ENCODE peak calls at places on chromosomes 16 and 17, in four cellular contexts. V is CD8-positive, alpha-beta T cell; N is heart left ventricle; G is uterus. W is an unnamed sample. For H3K4me1, the result is how much of the 10 kb centered on the place peaks cover.

GRCh38 chr17:21390294-21390693 is 14.1 kb downstream of the KCNJ12 start:
- DNase-seq in V (no peak), N (no peak), G (no peak), W (no peak)

GRCh38 chr16:85514601-85515318 is 98.4 kb upstream of the GSE1 start:
- DNase-seq in V (no peak), N (peak), G (peak), W (peak)

GRCh38 chr16:55759983-55760664 is 72.8 kb downstream of the CES1 start:
- DNase-seq in V (no peak), N (peak), G (no peak), W (peak)

GRCh38 chr17:30894236-30894635 is 11.8 kb downstream of the TEFM start:
- DNase-seq in V (no peak), N (no peak), G (no peak), W (no peak)

GRCh38 chr16:88764913-88765349 is 20.1 kb downstream of the PIEZO1 start:
- DNase-seq in V (no peak), N (no peak), G (no peak), W (no peak)

GRCh38 chr16:28277537-28278388 is 14.6 kb upstream of the SBK1 start:
- DNase-seq in V (peak), N (peak), G (peak), W (peak)

GRCh38 chr16:5709889-5710288 is 612.3 kb upstream of the EEF2KMT start:
- DNase-seq in V (no peak), N (no peak), G (no peak), W (no peak)

GRCh38 chr17:44409309-44410028 is 20.0 kb upstream of the ITGA2B start:
- DNase-seq in V (no peak), N (no peak), G (no peak), W (no peak)

GRCh38 chr17:34997355-34997862 is 17.1 kb downstream of the LIG3 start:
- DNase-seq in V (no peak), N (peak), G (peak), W (peak)

GRCh38 chr17:8922451-8922850 is 43.1 kb downstream of the PIK3R5 start:
- DNase-seq in V (no peak), N (no peak), G (no peak), W (no peak)

GRCh38 chr16:50657251-50657650 is 23.9 kb downstream of the SNX20 start:
- DNase-seq in V (no peak), N (no peak), G (no peak), W (no peak)

GRCh38 chr17:4492762-4493561 is 5.7 kb upstream of the SPNS2 start:
- DNase-seq in V (no peak), N (no peak), G (no peak), W (peak)

GRCh38 chr16:24045641-24046040 is 209.9 kb downstream of the PRKCB start:
- DNase-seq in V (no peak), N (no peak), G (no peak), W (peak)

GRCh38 chr17:55433629-55434422 is 12.2 kb upstream of the MMD start:
- DNase-seq in V (no peak), N (no peak), G (no peak), W (no peak)

GRCh38 chr17:44308320-44308818 is at the start of gene RUNDC3A:
- DNase-seq in V (peak), N (peak), G (peak), W (peak)

GRCh38 chr16:2500634-2500936 is 13.2 kb upstream of the ATP6V0C start:
- DNase-seq in V (no peak), N (no peak), G (no peak), W (no peak)

GRCh38 chr17:42130310-42130936 is 7.8 kb downstream of the HSPB9 start:
- DNase-seq in V (no peak), N (no peak), G (no peak), W (no peak)

GRCh38 chr17:333626-334396 is 18.8 kb downstream of the RPH3AL start:
- DNase-seq in V (peak), N (peak), G (peak), W (peak)

GRCh38 chr16:53704445-53704813 is 473 bp downstream of the FTO start:
- DNase-seq in V (no peak), N (no peak), G (no peak), W (no peak)

GRCh38 chr17:31496601-31497000 is 105.1 kb downstream of the RAB11FIP4 start:
- DNase-seq in V (no peak), N (no peak), G (no peak), W (no peak)

GRCh38 chr16:80670170-80670865 is 129.5 kb downstream of the DYNLRB2 start:
- DNase-seq in V (no peak), N (no peak), G (no peak), W (no peak)

GRCh38 chr17:81553616-81554181 is 1.5 kb upstream of the FAAP100 start:
- DNase-seq in V (no peak), N (no peak), G (peak), W (peak)

GRCh38 chr16:14628806-14629611 is 1.1 kb downstream of the PARN start:
- DNase-seq in V (no peak), N (no peak), G (no peak), W (no peak)

GRCh38 chr16:48910214-48910613 is 300.2 kb upstream of the N4BP1 start:
- DNase-seq in V (no peak), N (no peak), G (no peak), W (no peak)
- H3K4me1 ChIP-seq in V (under half), N (under half), G (under half), W (under half)

DNA sequence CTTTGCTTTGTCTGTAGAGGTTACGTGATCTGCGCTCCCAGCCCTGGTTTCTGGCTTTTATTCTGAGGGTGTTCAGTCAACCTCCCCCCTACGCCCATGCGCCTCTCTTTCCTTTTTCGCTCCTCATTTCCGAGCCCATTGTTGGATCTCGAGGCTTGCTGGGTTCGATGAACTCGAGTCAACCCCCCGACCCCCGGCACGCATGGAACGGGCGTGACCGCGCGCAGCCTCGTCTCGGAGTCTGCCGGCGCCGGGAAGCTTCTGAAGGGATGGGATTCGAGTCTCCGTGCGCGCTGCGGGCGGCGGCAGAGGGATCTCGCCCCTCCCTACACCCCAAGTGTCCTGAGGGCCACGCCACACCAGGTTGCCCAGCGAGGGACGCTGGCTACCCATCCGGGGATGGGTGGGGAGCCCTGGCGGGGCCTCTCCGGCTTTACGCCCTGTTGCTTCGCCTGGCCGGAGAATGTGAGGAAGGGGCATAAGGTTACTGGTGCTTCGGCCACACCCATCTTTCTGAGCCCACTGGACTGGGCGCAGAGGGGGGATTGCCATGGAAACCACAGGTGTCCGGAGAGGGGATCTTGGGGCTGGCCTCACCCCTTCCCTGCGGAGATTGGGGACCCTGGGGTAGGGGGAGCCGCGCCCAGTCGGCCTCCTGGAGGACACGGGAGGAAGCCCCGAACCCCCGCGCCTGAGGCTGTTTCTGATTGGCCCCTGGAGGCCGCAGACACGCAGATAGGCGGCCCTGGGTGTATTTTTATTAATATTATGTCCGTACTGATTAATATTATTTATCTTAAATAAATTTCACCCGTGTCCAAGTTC is 1.8 kb downstream of the MAPT start:
- DNase-seq in V (no peak), N (no peak), G (no peak), W (no peak)
- H3K27ac ChIP-seq in V (no peak), N (no peak), G (no peak), W (no peak)

DNA sequence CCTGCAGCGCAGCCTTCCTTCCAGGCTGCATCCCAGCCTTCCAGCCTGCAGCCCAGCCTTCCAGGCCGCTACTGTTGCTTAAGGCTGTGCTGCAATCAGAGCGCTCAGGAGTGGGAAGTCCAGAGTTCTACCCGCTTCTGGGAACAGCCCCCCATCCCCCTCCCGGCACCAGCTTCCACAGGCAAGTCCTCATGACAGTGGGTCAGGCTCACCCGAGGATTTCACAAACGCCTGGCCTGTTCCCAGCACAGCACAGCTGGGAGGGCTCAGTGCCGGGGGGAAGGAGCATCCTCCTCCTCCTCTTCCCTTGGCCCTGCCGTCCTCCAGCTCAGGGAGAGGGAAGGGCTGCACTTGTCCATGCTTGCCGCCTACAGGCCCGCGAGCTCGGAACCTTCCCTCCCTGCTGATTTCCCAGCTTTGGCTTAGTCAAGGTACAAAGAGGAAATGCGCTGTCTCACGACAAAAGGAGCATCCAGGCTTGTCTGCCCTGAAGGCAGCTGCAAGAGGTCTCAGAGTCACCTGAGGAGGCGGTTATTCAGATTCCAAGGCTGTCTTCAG is 8.3 kb downstream of the SOCS3 start:
- DNase-seq in V (no peak), N (peak), G (peak), W (peak)
- H3K4me1 ChIP-seq in V (half or more), N (half or more), G (under half), W (under half)

DNA sequence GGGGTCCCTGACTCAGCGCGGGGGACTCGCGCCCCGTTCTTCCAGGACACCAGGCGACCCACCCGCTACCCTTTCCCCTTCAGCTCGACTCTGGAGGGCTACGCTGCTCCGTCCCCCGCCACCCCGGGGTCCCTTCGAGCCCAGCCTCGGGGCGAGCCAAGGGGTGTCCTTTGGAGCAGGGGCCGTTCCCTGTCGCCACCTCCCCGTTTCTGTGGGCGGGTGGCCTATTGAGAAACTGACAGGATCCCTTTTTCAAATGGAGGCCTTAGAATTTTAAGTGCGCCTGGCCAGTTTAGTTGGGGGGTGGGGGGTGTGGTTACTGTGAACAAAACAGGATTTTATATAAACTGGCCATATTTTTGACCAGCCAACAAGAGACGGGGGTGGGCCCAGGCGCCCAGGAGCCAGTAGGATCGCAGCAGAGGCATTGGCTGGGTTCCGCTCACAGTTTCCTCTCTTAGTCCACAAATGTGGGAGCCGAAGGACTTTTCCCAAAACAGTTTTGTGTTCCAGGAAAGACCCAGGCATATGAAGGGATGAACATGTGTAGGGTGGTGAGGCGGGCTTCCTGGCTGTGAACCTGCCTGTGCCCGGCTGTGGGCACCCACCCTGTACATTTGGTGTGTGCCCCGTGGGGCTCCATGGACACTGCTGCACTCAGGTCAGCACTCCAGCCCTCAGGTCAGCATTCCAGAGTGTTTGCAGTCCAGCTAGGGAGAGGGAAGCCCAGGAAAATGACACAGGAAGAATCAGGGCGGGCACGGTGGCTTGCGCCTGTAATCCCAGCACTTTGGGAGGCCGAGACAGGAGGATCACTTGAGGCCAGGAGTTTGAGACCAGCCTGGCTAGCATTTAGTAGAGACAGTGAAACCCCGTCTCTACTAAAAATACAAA is 722 bp upstream of the TIMP2 start:
- DNase-seq in V (no peak), N (peak), G (peak), W (peak)
- H3K27ac ChIP-seq in V (no peak), N (peak), G (peak), W (peak)

DNA sequence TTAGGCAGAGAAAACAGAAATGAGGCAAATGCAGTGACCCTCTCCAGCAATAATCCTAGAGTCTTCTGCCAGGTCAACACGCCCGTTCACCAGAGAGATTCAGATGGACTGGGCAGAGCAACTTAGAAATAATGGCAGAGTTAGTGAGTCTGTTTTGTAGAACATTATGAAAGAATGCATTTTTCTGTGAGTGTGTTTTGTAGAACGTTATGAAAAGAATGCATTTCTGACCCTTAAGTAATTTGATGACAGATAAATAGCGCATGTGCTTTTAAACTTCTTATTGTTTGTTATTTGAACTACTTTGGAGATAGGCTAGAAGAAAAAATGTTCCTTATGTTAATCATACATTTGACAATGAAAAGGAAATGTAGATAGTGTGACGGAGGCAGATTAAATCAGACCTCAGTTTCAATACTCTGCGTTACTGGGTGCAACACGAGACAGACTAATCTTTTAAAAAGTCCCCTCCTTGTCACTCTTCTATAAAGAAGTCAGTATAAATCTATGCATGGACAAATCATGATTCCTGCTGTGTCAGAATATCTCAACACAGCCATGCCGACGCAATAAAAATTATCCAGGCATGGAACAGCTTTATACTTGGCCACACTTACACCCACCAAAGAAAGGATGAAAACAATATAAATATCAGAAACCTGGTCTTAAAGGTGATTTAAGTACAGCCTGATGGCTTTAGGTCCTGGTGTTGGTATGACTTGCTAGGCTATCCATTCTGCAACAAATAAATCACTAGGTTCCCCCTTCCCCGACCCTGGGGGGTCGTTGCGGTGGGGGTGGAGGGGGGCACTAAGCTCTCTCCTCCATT is 47.8 kb downstream of the MARCHF10 start:
- DNase-seq in V (no peak), N (no peak), G (no peak), W (no peak)
- H3K4me1 ChIP-seq in V (under half), N (under half), G (under half), W (under half)

GRCh38 chr17:77446959-77447634 is 306.3 kb downstream of the SEC14L1 start:
- DNase-seq in V (no peak), N (no peak), G (peak), W (no peak)
- H3K27ac ChIP-seq in V (peak), N (no peak), G (peak), W (no peak)

GRCh38 chr16:17318200-17318599 is 152.6 kb downstream of the XYLT1 start:
- DNase-seq in V (no peak), N (no peak), G (no peak), W (peak)

GRCh38 chr16:17316005-17316404 is 154.8 kb downstream of the XYLT1 start:
- DNase-seq in V (no peak), N (no peak), G (no peak), W (no peak)

GRCh38 chr16:17320009-17320408 is 150.8 kb downstream of the XYLT1 start:
- DNase-seq in V (no peak), N (no peak), G (no peak), W (no peak)

GRCh38 chr16:17325744-17326143 is 145.0 kb downstream of the XYLT1 start:
- DNase-seq in V (no peak), N (no peak), G (no peak), W (no peak)

DNA sequence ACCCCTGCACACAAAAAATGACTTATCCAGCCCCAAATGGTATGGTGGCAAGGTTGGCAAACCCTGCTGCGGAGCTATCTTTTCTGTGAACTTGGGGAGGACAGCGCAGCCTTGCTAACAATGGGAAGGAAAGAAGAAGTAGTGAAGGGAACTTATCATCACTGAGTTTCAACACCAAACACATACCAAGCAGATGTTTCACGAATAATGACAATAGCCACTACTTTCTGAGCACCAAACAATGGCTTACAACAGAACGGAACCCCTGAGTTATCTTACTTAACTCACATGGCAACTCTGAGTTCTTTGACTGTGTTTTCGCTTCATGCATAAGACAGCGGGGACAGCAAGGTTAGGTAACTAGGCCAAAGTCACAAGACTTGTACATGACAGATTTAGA is 148.9 kb downstream of the XYLT1 start:
- DNase-seq in V (no peak), N (no peak), G (no peak), W (no peak)
- H3K4me1 ChIP-seq in V (under half), N (under half), G (under half), W (under half)

DNA sequence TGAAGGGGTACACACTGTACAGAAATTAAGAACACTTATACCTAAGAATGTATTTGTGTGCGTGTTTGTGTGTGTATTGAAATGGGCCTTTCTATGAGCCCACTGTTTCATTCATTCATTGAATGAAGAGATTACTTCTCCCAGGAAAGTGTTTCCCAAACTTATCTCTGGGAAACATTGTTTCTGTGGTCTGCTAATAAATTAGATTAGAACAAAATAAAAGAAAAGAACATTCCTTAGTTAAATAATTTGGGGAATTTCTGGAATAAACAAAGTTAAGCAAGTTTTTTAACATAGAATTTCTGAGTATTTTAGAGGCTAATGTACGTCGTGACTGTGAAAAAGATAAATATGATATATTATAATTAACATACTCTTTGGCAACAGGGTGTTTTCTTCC is 402.4 kb upstream of the CDH11 start:
- DNase-seq in V (no peak), N (no peak), G (no peak), W (no peak)
- H3K27ac ChIP-seq in V (no peak), N (no peak), G (no peak), W (no peak)